ENCODE peak calls at places on chromosomes 6 and 20, in seven cellular contexts. J is DND-41, Y is type B pancreatic cell, H is thoracic aorta, M is endodermal cell, K is tibial nerve, A is fibroblast of mammary gland. T is an unnamed sample.

GRCh38 chr6:33995046-33995872 is 150.6 kb downstream of the GRM4 start:
- DNase-seq in J (no peak), Y (peak; percentile 62), H (no peak), M (peak; percentile 58), K (no peak), A (no peak), T (no peak)

GRCh38 chr6:169287675-169288074 is 34.0 kb upstream of the THBS2 start:
- DNase-seq in J (no peak), Y (no peak), H (no peak), M (no peak), K (no peak), A (peak; percentile 30), T (no peak)

GRCh38 chr6:26594730-26595632 is 1.8 kb upstream of the ABT1 start:
- DNase-seq in J (no peak), Y (no peak), H (no peak), M (peak; percentile 87), K (no peak), A (peak; percentile 89), T (no peak)

GRCh38 chr6:137106183-137106582 is 61.4 kb upstream of the IL20RA start:
- DNase-seq in J (no peak), Y (no peak), H (no peak), M (no peak), K (no peak), A (no peak), T (no peak)

GRCh38 chr6:149990109-149990671 is 26.4 kb downstream of the ULBP1 start:
- DNase-seq in J (no peak), Y (no peak), H (no peak), M (peak; percentile 66), K (no peak), A (no peak), T (no peak)

GRCh38 chr6:89221971-89222887 is 5.1 kb upstream of the GABRR1 start:
- DNase-seq in J (no peak), Y (no peak), H (no peak), M (no peak), K (no peak), A (peak; percentile 64), T (no peak)

GRCh38 chr6:161583561-161583960 is 309.7 kb upstream of the AGPAT4 start:
- DNase-seq in J (no peak), Y (no peak), H (no peak), M (no peak), K (no peak), A (peak; percentile 16), T (no peak)

GRCh38 chr6:3500262-3501001 is 43.6 kb upstream of the SLC22A23 start:
- DNase-seq in J (no peak), Y (no peak), H (no peak), M (no peak), K (no peak), A (peak; percentile 95), T (peak; percentile 40)

GRCh38 chr6:33377166-33377565 is 14.5 kb upstream of the KIFC1 start:
- DNase-seq in J (no peak), Y (no peak), H (no peak), M (no peak), K (no peak), A (peak; percentile 67), T (no peak)

GRCh38 chr6:17389274-17389847 is 4.0 kb upstream of the CAP2 start:
- DNase-seq in J (no peak), Y (no peak), H (no peak), M (no peak), K (no peak), A (peak; percentile 25), T (no peak)

GRCh38 chr6:32109114-32109764 is at the start of gene TNXB:
- DNase-seq in J (no peak), Y (no peak), H (no peak), M (no peak), K (no peak), A (no peak), T (no peak)

GRCh38 chr6:16948376-16948775 is 153.5 kb upstream of the STMND1 start:
- DNase-seq in J (no peak), Y (no peak), H (no peak), M (no peak), K (no peak), A (peak; percentile 63), T (no peak)

GRCh38 chr20:41618807-41619294 is 674 bp upstream of the CHD6 start:
- DNase-seq in J (no peak), Y (no peak), H (no peak), M (no peak), K (no peak), A (peak; percentile 4), T (peak; percentile 18)

GRCh38 chr6:147856687-147857086 is 348.2 kb downstream of the SAMD5 start:
- DNase-seq in J (no peak), Y (no peak), H (no peak), M (no peak), K (no peak), A (no peak), T (no peak)

DNA sequence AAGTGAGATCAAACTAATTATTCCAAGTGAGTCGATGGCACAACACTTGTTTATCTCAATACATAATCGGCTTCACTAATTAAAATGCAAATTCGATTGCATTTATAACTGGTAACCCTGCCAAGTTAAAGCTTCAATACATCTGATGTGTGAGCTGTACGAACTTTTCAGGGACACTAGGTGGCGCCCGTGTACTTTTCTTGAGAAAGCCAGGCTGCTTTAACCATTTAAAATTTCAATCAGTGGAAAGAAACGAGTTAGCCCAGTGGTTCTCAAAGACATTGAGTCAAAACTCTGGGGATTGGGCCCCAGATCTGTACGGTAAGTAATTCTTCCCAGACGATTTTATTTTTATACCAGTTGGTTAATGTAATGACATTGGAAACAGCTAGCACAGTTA is 102.7 kb downstream of the LAMP5 start:
- DNase-seq in J (peak; percentile 56), Y (no peak), H (no peak), M (peak; percentile 75), K (no peak), A (peak; percentile 60), T (peak; percentile 65)
- TF ChIP-seq CTCF in J (peak; percentile 94), Y (peak; percentile 95), H (peak; percentile 81), M (peak; percentile 91), K (peak; percentile 83), A (peak; percentile 81), T (peak; percentile 74)

GRCh38 chr6:78835817-78836216 is 31.5 kb upstream of the IRAK1BP1 start:
- DNase-seq in J (no peak), Y (no peak), H (no peak), M (no peak), K (no peak), A (peak; percentile 20), T (no peak)
- TF ChIP-seq CTCF in J (peak; percentile 54), Y (peak; percentile 67), H (peak; percentile 11), M (peak; percentile 49), K (peak; percentile 25), A (peak; percentile 15), T (no peak)

DNA sequence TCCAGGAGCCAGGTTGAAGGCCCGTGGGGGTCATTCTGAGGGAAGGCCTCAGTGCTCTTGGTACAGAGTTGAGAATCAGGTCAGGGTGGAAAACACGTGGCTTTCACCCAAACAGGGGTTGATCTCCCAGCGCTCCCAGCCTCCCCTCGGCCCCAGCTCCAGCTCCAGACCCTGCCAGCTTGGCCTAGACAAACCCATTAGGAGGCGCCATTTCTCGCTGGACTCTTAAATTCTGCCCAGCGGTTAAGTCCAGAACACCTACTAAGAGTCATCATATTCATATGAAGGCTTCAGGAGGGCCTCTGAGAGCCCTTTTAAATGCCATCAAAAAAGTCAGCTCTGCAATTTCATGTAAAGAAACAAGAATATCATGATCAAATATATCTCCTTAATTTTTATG is 158.0 kb upstream of the RIN2 start:
- DNase-seq in J (no peak), Y (no peak), H (no peak), M (peak; percentile 60), K (no peak), A (no peak), T (no peak)
- TF ChIP-seq CTCF in J (no peak), Y (no peak), H (no peak), M (peak; percentile 56), K (no peak), A (no peak), T (no peak)

GRCh38 chr6:13429406-13429753 is 58.0 kb downstream of the GFOD1 start:
- DNase-seq in J (no peak), Y (no peak), H (no peak), M (no peak), K (no peak), A (no peak), T (no peak)

GRCh38 chr6:13427838-13428527 is 59.4 kb downstream of the GFOD1 start:
- DNase-seq in J (no peak), Y (no peak), H (no peak), M (peak; percentile 84), K (no peak), A (no peak), T (no peak)

GRCh38 chr6:13431059-13431656 is 56.2 kb downstream of the GFOD1 start:
- DNase-seq in J (no peak), Y (no peak), H (no peak), M (no peak), K (no peak), A (no peak), T (no peak)

GRCh38 chr6:13427346-13427745 is 60.1 kb downstream of the GFOD1 start:
- DNase-seq in J (no peak), Y (no peak), H (no peak), M (peak; percentile 46), K (no peak), A (no peak), T (no peak)

DNA sequence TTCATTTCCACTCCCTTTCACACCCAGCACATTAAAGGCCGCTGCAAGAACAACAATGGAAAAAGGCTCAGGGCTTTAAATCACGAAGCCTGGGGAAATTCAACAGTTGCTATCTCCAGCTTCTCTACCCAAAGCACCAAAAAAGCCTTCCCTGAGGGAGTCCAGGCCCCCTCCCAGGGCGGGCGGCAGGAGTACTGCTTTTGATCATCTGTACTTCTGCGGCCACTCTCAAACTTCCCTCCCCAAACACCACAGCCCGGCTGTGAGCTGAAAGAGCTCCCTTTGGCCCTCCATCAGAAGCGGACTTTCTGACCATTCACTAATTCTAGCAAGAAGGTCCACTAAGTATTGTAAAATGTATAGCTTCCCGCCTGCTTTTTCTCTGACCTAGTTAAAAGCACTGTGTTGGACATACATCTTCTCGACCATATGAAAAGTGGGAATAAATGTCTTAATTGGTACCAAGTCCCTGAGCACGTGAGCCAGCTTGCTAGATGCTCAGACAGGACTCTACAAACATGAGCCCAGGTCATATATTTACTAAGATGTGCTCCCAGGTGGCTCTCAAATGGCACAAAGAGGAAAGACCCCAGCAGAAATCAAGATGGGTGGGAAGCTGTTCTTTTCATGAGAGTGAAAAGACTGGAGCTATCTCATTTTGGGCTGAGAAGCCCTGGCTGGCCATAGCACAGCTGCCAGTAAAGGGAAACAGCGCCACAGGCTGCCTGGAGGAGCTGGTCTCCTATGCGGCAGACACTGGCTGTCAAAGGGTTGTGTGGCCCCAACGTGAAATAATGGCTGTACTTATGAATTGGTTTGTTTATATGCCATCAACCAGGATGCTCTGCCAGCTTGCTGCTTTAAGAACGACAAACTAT is 58.6 kb downstream of the GFOD1 start:
- DNase-seq in J (no peak), Y (no peak), H (no peak), M (no peak), K (no peak), A (no peak), T (no peak)
- TF ChIP-seq CTCF in J (no peak), Y (peak; percentile 0), H (no peak), M (no peak), K (no peak), A (no peak), T (no peak)

GRCh38 chr6:156634971-156635371 is 142.2 kb upstream of the ARID1B start:
- DNase-seq in J (no peak), Y (no peak), H (no peak), M (peak; percentile 31), K (no peak), A (no peak), T (no peak)
- TF ChIP-seq CTCF in J (no peak), Y (no peak), H (no peak), M (no peak), K (no peak), A (no peak), T (no peak)